ENCODE peak calls at places on chromosomes 7 and 10, in eight cellular contexts. D, V, S, X, F, R, Z and G are unnamed samples.

GRCh38 chr10:131131726-131132561 is 179.6 kb downstream of the TCERG1L start:
- DNase-seq in V (no peak), S (no peak), R (no peak), Z (no peak), X (no peak), D (no peak), F (no peak), G (peak)

GRCh38 chr7:117399820-117400422 is 27.4 kb downstream of the ASZ1 start:
- DNase-seq in Z (peak), V (peak), D (no peak), X (peak), S (no peak), R (no peak), F (no peak), G (no peak)

GRCh38 chr10:102230264-102230860 is 4.3 kb downstream of the ELOVL3 start:
- DNase-seq in F (no peak), X (peak), D (no peak), Z (peak), V (peak), R (no peak), S (peak), G (no peak)

GRCh38 chr7:80940539-80941205 is 21.8 kb upstream of the SEMA3C start:
- DNase-seq in D (no peak), V (no peak), Z (peak), R (no peak), X (no peak), F (no peak), S (no peak), G (no peak)

GRCh38 chr10:131983780-131984179 is 2.1 kb upstream of the BNIP3 start:
- DNase-seq in R (no peak), D (no peak), S (peak), F (peak), Z (peak), V (no peak), X (peak), G (no peak)

GRCh38 chr7:150898475-150899011 is 46.2 kb downstream of the AOC1 start:
- DNase-seq in Z (peak), R (peak), V (peak), D (peak), X (peak), F (peak), S (peak), G (no peak)

GRCh38 chr7:41459623-41460256 is 243.2 kb downstream of the INHBA start:
- DNase-seq in S (no peak), R (no peak), X (no peak), F (no peak), D (no peak), Z (no peak), V (no peak), G (peak)

GRCh38 chr10:7258948-7259523 is 151.8 kb downstream of the SFMBT2 start:
- DNase-seq in V (peak), X (peak), S (no peak), Z (no peak), F (no peak), D (no peak), R (peak), G (no peak)

GRCh38 chr10:11516419-11516721 is 95.1 kb downstream of the USP6NL start:
- DNase-seq in Z (peak), D (no peak), R (no peak), X (no peak), V (peak), F (no peak), S (no peak), G (no peak)

GRCh38 chr10:11345224-11346054 is 266.0 kb downstream of the USP6NL start:
- DNase-seq in Z (peak), D (no peak), V (peak), R (no peak), S (no peak), F (no peak), X (peak), G (no peak)

GRCh38 chr7:2904202-2904601 is 60.1 kb upstream of the GNA12 start:
- DNase-seq in V (no peak), Z (no peak), R (no peak), X (no peak), D (no peak), F (no peak), S (no peak), G (no peak)